ENCODE peak calls at places on chromosomes 5 and 9, in four cellular contexts. One of them, this sample, is unnamed.

GRCh38 chr9:134843740-134844139 is 36.9 kb upstream of the FCN2 start:
- DNase-seq in AG20443: no peak
- DNase-seq in breast epithelium: no peak
- DNase-seq in ELR: no peak
- DNase-seq in this sample: no peak

GRCh38 chr5:36682499-36682898 is 76.1 kb downstream of the SLC1A3 start:
- DNase-seq in ELR: no peak
- DNase-seq in breast epithelium: no peak
- DNase-seq in AG20443: no peak
- DNase-seq in this sample: no peak

GRCh38 chr9:35226685-35227084 is 64.9 kb downstream of the UNC13B start:
- DNase-seq in breast epithelium: no peak
- DNase-seq in ELR: no peak
- DNase-seq in AG20443: no peak
- DNase-seq in this sample: no peak

GRCh38 chr5:134088994-134089560 is 25.4 kb upstream of the TCF7 start:
- DNase-seq in AG20443: no peak
- DNase-seq in ELR: no peak
- DNase-seq in breast epithelium: no peak
- DNase-seq in this sample: no peak

GRCh38 chr9:18061856-18062255 is 412.1 kb upstream of the ADAMTSL1 start:
- DNase-seq in AG20443: no peak
- DNase-seq in ELR: peak; percentile 3
- DNase-seq in breast epithelium: no peak
- DNase-seq in this sample: no peak

GRCh38 chr5:138230261-138230660 is 17.1 kb upstream of the CDC23 start:
- DNase-seq in AG20443: peak; percentile 56
- DNase-seq in breast epithelium: no peak
- DNase-seq in ELR: peak; percentile 36
- DNase-seq in this sample: peak; percentile 48

GRCh38 chr9:127664678-127665507 is 41.9 kb upstream of the CFAP157 start:
- DNase-seq in AG20443: peak; percentile 66
- DNase-seq in ELR: no peak
- DNase-seq in breast epithelium: no peak
- DNase-seq in this sample: no peak

GRCh38 chr5:88374391-88374790 is 105.7 kb upstream of the TMEM161B start:
- DNase-seq in AG20443: no peak
- DNase-seq in ELR: no peak
- DNase-seq in breast epithelium: no peak
- DNase-seq in this sample: no peak

GRCh38 chr5:41418220-41419031 is 92.0 kb downstream of the PLCXD3 start:
- DNase-seq in breast epithelium: no peak
- DNase-seq in AG20443: peak; percentile 32
- DNase-seq in ELR: peak; percentile 59
- DNase-seq in this sample: peak; percentile 63

GRCh38 chr9:133759146-133759900 is 21.2 kb upstream of the SARDH start:
- DNase-seq in ELR: no peak
- DNase-seq in breast epithelium: no peak
- DNase-seq in AG20443: peak; percentile 51
- DNase-seq in this sample: no peak